ENCODE peak calls at places on chromosomes 7 and 10, in nine cellular contexts. V is dorsolateral prefrontal cortex; D is psoas muscle; J is upper lobe of right lung; R is nephron progenitor cell; I is neural crest cell; X is cardiac fibroblast; E is CD4-positive, alpha-beta T cell; N is neural progenitor cell. A is an unnamed sample.
A peak's percentile ranks its signal among the peaks of the same experiment; 100 is the strongest.

GRCh38 chr10:625335-625699 is 64.2 kb downstream of the DIP2C start:
- DNase-seq in X (no peak), E (no peak), N (peak; percentile 63), V (peak; percentile 54), D (peak; percentile 64), R (peak; percentile 50), I (peak; percentile 22), J (peak; percentile 57), A (no peak)

GRCh38 chr7:5296627-5297226 is 14.0 kb downstream of the SLC29A4 start:
- DNase-seq in D (no peak), I (peak; percentile 57), N (peak; percentile 95), E (peak; percentile 52), V (no peak), J (no peak), X (no peak), R (peak; percentile 91), A (peak; percentile 81)

GRCh38 chr10:30857803-30858202 is 173.9 kb downstream of the ZNF438 start:
- DNase-seq in D (peak; percentile 74), R (no peak), I (no peak), N (no peak), J (no peak), X (peak; percentile 99), V (no peak), E (no peak), A (no peak)

GRCh38 chr10:112624546-112625048 is 177.6 kb downstream of the VTI1A start:
- DNase-seq in E (no peak), R (no peak), V (no peak), D (no peak), I (no peak), X (peak; percentile 50), J (no peak), N (no peak), A (no peak)

GRCh38 chr10:29839826-29840515 is 205.2 kb upstream of the SVIL start:
- DNase-seq in D (no peak), E (no peak), X (no peak), J (peak; percentile 78), R (no peak), N (no peak), V (no peak), I (no peak), A (no peak)

GRCh38 chr7:128102490-128103291 is 71.5 kb upstream of the LRRC4 start:
- DNase-seq in X (no peak), R (no peak), J (no peak), E (no peak), D (no peak), N (no peak), V (no peak), I (no peak), A (no peak)

GRCh38 chr7:27078616-27079233 is 17.1 kb downstream of the HOXA1 start:
- DNase-seq in R (no peak), V (no peak), E (no peak), I (no peak), D (no peak), J (no peak), X (no peak), N (no peak), A (no peak)

GRCh38 chr7:91913612-91914011 is 27.1 kb upstream of the AKAP9 start:
- DNase-seq in X (peak; percentile 68), I (no peak), V (no peak), J (no peak), N (no peak), E (no peak), D (no peak), R (no peak), A (no peak)

GRCh38 chr7:148084138-148084537 is 506.4 kb upstream of the C7orf33 start:
- DNase-seq in X (peak; percentile 65), D (peak; percentile 17), R (peak; percentile 63), N (peak; percentile 80), J (no peak), E (no peak), V (peak; percentile 23), I (peak; percentile 63), A (peak; percentile 19)

GRCh38 chr10:117622471-117623184 is 80.1 kb downstream of the EMX2 start:
- DNase-seq in R (no peak), D (no peak), J (no peak), E (no peak), V (no peak), X (no peak), N (no peak), I (no peak), A (no peak)

GRCh38 chr7:43201912-43202311 is 89.5 kb downstream of the HECW1 start:
- DNase-seq in D (no peak), X (no peak), J (no peak), I (no peak), V (no peak), N (no peak), E (no peak), R (no peak), A (no peak)

GRCh38 chr7:149717481-149717880 is 55.9 kb downstream of the ZNF467 start:
- DNase-seq in E (no peak), D (no peak), N (no peak), R (no peak), V (no peak), I (no peak), J (peak; percentile 27), X (no peak), A (no peak)

GRCh38 chr7:149714910-149715471 is 58.4 kb downstream of the ZNF467 start:
- DNase-seq in X (peak; percentile 10), R (no peak), V (no peak), E (no peak), J (peak; percentile 75), D (no peak), I (no peak), N (no peak), A (no peak)

GRCh38 chr7:149715476-149715875 is 57.9 kb downstream of the ZNF467 start:
- DNase-seq in E (no peak), D (no peak), X (no peak), R (no peak), N (no peak), I (no peak), V (no peak), J (peak; percentile 63), A (no peak)

GRCh38 chr7:149716932-149717307 is 56.5 kb downstream of the ZNF467 start:
- DNase-seq in D (no peak), R (no peak), V (no peak), E (no peak), J (peak; percentile 43), N (no peak), I (no peak), X (no peak), A (no peak)

GRCh38 chr7:149716007-149716931 is 57.1 kb downstream of the ZNF467 start:
- DNase-seq in V (no peak), X (peak; percentile 19), I (no peak), E (no peak), J (peak; percentile 57), N (no peak), D (no peak), R (no peak), A (no peak)
- TF ChIP-seq CTCF in V (no peak), X (no peak), I (no peak), E (no peak), J (no peak), N (no peak), D (no peak), R (no peak), A (no peak)

DNA sequence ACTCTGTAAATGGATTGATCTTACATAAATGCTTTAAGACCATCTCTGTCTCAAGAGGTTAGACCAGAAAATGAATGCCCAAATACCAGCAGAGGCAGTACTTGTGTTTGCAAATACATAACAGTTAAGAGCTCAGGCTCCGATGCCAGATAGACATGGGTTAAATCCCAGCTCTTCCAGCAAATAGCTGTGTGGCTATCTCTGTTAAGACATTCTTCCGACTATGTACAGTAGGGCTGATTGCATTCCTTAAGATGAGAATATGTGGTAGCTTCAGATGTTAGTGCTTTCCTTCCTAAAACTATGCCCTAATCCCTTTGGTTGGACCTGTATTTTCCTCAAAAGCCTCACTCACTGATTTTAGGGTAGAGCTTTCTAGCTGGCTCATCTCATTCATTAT is 2.2 kb downstream of the IDE start:
- DNase-seq in D (no peak), X (peak; percentile 63), I (no peak), R (no peak), J (no peak), E (no peak), N (no peak), V (no peak), A (no peak)
- TF ChIP-seq CTCF in D (no peak), X (no peak), I (no peak), R (no peak), J (no peak), E (no peak), N (no peak), V (no peak), A (no peak)

DNA sequence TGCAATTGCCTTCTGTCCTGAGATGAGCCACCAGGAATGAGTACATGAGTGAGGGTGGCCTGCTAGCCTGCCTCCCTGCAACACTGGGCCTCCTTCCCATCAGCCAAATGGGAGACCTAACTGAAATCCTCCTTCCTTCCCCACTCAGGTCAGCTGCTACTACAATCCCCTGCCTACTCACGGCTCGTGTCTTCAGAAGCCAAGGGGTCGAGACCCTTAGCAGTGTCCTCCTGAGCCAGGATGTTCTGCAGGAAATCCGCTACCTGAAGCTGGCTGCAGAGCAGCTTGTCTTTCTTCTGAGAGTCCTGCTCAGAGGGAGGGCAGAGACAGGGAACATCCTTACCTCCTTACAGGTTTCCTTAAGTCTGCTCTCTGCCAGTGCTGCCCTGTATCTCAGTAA is 1.2 kb downstream of the ZWINT start:
- DNase-seq in N (no peak), X (no peak), R (no peak), D (no peak), V (no peak), I (no peak), J (no peak), E (no peak), A (no peak)
- TF ChIP-seq CTCF in N (no peak), X (no peak), R (no peak), D (no peak), V (no peak), I (no peak), J (no peak), E (no peak), A (no peak)

GRCh38 chr10:18571780-18572179 is 79.6 kb downstream of the NSUN6 start:
- DNase-seq in D (no peak), E (no peak), I (no peak), N (no peak), X (no peak), R (no peak), J (no peak), V (no peak), A (no peak)

GRCh38 chr10:18572959-18573561 is 78.3 kb downstream of the NSUN6 start:
- DNase-seq in J (no peak), X (no peak), R (no peak), N (no peak), V (no peak), E (no peak), I (no peak), D (no peak), A (no peak)

GRCh38 chr10:18567343-18567856 is 84.0 kb downstream of the NSUN6 start:
- DNase-seq in X (no peak), I (no peak), V (no peak), E (no peak), J (no peak), N (no peak), D (no peak), R (no peak), A (no peak)

GRCh38 chr10:18566177-18566576 is 85.2 kb downstream of the NSUN6 start:
- DNase-seq in D (no peak), I (no peak), E (no peak), N (peak; percentile 7), J (no peak), X (no peak), R (no peak), V (no peak), A (no peak)

DNA sequence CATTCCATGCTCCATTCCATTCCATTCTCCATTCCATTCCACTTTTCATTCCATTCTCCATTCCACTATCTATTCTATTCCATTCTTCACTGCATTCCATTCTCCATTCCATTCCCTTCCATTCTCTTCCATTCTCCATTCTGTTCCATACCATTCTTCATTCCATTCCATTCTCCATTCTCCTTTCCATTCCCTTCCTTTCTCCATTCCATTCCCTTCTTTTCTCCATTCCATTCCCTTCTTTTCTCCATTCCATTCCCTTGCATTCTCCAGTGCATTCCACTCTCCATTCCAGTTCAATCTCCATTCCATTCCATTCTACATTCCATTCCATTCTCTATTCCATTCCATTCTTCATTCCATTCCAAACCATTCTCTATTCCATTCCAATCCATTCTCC is 80.3 kb downstream of the NSUN6 start:
- DNase-seq in V (no peak), I (no peak), D (no peak), J (no peak), R (no peak), X (no peak), N (no peak), E (no peak), A (no peak)
- TF ChIP-seq CTCF in V (no peak), I (no peak), D (no peak), J (no peak), R (no peak), X (no peak), N (no peak), E (no peak), A (no peak)